ENCODE peak calls at places on chromosomes 12 and 14, in eight cellular contexts. X is thoracic aorta, F is AG10803, K is heart left ventricle, C is spleen, J is breast epithelium, P is mammary epithelial cell, Z is IMR-90. U is an unnamed sample.

GRCh38 chr12:11621797-11622423 is 27.6 kb upstream of the ETV6 start:
- DNase-seq in X (no peak), F (no peak), K (no peak), C (no peak), J (no peak), P (no peak), Z (no peak), U (no peak)

GRCh38 chr12:34406996-34407300 is 384.7 kb downstream of the ALG10 start:
- DNase-seq in X (no peak), F (no peak), K (peak; percentile 4), C (no peak), J (peak; percentile 11), P (no peak), Z (no peak), U (no peak)

GRCh38 chr14:54814076-54814475 is 88.5 kb downstream of the GCH1 start:
- DNase-seq in X (no peak), F (no peak), K (no peak), C (no peak), J (no peak), P (no peak), Z (no peak), U (no peak)

GRCh38 chr12:51218607-51219161 is 822 bp upstream of the POU6F1 start:
- DNase-seq in X (no peak), F (no peak), K (no peak), C (no peak), J (no peak), P (no peak), Z (no peak), U (no peak)

GRCh38 chr12:28899951-28900350 is 249.1 kb upstream of the FAR2 start:
- DNase-seq in X (no peak), F (peak; percentile 90), K (no peak), C (no peak), J (no peak), P (peak; percentile 95), Z (peak; percentile 97), U (peak; percentile 20)

GRCh38 chr12:18782827-18783226 is 44.9 kb downstream of the CAPZA3 start:
- DNase-seq in X (no peak), F (no peak), K (no peak), C (no peak), J (no peak), P (no peak), Z (peak; percentile 12), U (no peak)

GRCh38 chr12:15050664-15051063 is 77.8 kb downstream of the PDE6H start:
- DNase-seq in X (no peak), F (no peak), K (no peak), C (no peak), J (no peak), P (peak; percentile 40), Z (no peak), U (peak; percentile 86)

GRCh38 chr12:88562846-88563582 is 17.3 kb downstream of the KITLG start:
- DNase-seq in X (no peak), F (peak; percentile 60), K (no peak), C (no peak), J (no peak), P (peak; percentile 49), Z (peak; percentile 65), U (no peak)

GRCh38 chr14:46487582-46488350 is 163.8 kb downstream of the RPL10L start:
- DNase-seq in X (no peak), F (no peak), K (no peak), C (no peak), J (no peak), P (no peak), Z (no peak), U (no peak)

GRCh38 chr14:73786942-73787759 is 64.5 kb upstream of the PTGR2 start:
- DNase-seq in X (no peak), F (no peak), K (peak; percentile 79), C (peak; percentile 95), J (peak; percentile 46), P (peak; percentile 20), Z (peak; percentile 35), U (no peak)

GRCh38 chr12:95385646-95386045 is 88.3 kb upstream of the METAP2 start:
- DNase-seq in X (no peak), F (peak; percentile 69), K (no peak), C (no peak), J (no peak), P (no peak), Z (peak; percentile 19), U (no peak)

GRCh38 chr12:127393896-127394295 is 873.1 kb upstream of the TMEM132C start:
- DNase-seq in X (no peak), F (peak; percentile 72), K (no peak), C (no peak), J (no peak), P (peak; percentile 86), Z (peak; percentile 76), U (no peak)

GRCh38 chr12:13744566-13744965 is 236.8 kb downstream of the GRIN2B start:
- DNase-seq in X (no peak), F (no peak), K (no peak), C (no peak), J (no peak), P (no peak), Z (no peak), U (no peak)

GRCh38 chr12:62279058-62279457 is 18.9 kb downstream of the USP15 start:
- DNase-seq in X (no peak), F (no peak), K (no peak), C (no peak), J (no peak), P (no peak), Z (no peak), U (no peak)

GRCh38 chr14:89771251-89771650 is 183.3 kb downstream of the EFCAB11 start:
- DNase-seq in X (no peak), F (no peak), K (no peak), C (no peak), J (no peak), P (peak; percentile 4), Z (peak; percentile 87), U (no peak)

GRCh38 chr14:70333703-70334102 is 25.8 kb downstream of the COX16 start:
- DNase-seq in X (no peak), F (no peak), K (no peak), C (no peak), J (no peak), P (no peak), Z (no peak), U (no peak)
- H3K4me3 ChIP-seq in X (no peak overlapping the region), F (no peak overlapping the region), K (no peak overlapping the region), C (no peak overlapping the region), J (no peak overlapping the region), P (no peak overlapping the region), Z (no peak overlapping the region), U (no peak overlapping the region)

GRCh38 chr12:130863298-130863697 is 8.6 kb upstream of the RAN start:
- DNase-seq in X (no peak), F (no peak), K (no peak), C (peak; percentile 15), J (no peak), P (no peak), Z (no peak), U (no peak)
- TF ChIP-seq CTCF in X (no peak), F (no peak), K (no peak), C (no peak), J (no peak), P (no peak), Z (no peak), U (no peak)

GRCh38 chr12:58915634-58916033 is 4.7 kb downstream of the LRIG3 start:
- DNase-seq in X (no peak), F (peak; percentile 86), K (peak; percentile 33), C (no peak), J (no peak), P (peak; percentile 60), Z (peak; percentile 71), U (peak; percentile 58)

GRCh38 chr12:58918475-58918874 is 1.8 kb downstream of the LRIG3 start:
- DNase-seq in X (no peak), F (no peak), K (no peak), C (no peak), J (no peak), P (no peak), Z (peak; percentile 15), U (no peak)

GRCh38 chr12:58916153-58916709 is 4.1 kb downstream of the LRIG3 start:
- DNase-seq in X (no peak), F (no peak), K (no peak), C (no peak), J (no peak), P (no peak), Z (no peak), U (no peak)

GRCh38 chr12:58917699-58918334 is 2.5 kb downstream of the LRIG3 start:
- DNase-seq in X (no peak), F (peak; percentile 27), K (no peak), C (no peak), J (no peak), P (no peak), Z (no peak), U (no peak)

DNA sequence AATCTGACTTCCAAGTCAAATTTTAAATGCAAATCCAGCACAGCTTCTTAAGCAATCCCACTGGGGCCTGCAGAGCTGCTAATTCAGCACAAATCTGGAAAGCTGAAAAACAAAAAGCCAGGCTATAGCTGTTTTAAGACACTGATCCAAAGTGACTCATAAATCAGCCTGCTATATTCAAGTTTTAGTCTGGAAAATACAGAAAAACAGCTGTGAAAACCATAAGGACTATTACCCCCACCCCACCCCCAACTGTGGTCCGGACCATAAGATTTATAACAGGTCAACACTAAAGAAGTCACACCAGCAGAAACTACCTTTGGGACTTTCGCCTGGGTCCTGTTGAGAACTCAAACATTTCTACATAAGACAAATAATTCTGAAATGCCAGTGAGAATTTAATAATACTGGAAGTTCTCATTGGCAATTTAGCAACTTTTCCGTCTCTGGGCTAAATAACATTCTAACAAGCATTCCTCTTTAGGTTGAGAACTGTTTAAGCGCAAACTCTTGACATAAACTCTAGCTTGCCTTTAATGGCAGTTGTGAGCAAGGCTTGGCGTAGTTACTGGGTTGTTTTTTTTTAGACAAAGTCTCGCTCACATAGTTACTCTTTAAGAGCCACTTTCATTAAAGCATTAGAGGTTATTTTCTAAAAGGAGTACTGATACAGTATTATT is 3.3 kb downstream of the LRIG3 start:
- DNase-seq in X (no peak), F (peak; percentile 80), K (no peak), C (no peak), J (no peak), P (peak; percentile 58), Z (peak; percentile 63), U (peak; percentile 63)
- H3K4me3 ChIP-seq in X (peak overlapping the region; percentile 81), F (peak overlapping the region; percentile 90), K (peak overlapping the region; percentile 93), C (peak overlapping the region; percentile 33), J (peak overlapping the region; percentile 92), P (peak overlapping the region; percentile 88), Z (peak overlapping the region; percentile 80), U (peak overlapping the region; percentile 71)

GRCh38 chr12:48000878-48001321 is 3.4 kb downstream of the COL2A1 start:
- DNase-seq in X (no peak), F (peak; percentile 49), K (no peak), C (peak; percentile 56), J (peak; percentile 56), P (peak; percentile 92), Z (peak; percentile 47), U (peak; percentile 16)
- TF ChIP-seq CTCF in X (no peak), F (no peak), K (no peak), C (no peak), J (no peak), P (peak; percentile 10), Z (no peak), U (no peak)

U was measured in astrocyte of the cerebellum.